ENCODE peak calls at places on chromosomes 2 and 18, in four cellular contexts. B is mesendoderm, V is T-helper 1 cell, W is cardiac fibroblast. D is an unnamed sample.

GRCh38 chr18:32891797-32892196 is 119.0 kb upstream of the KLHL14 start:
- DNase-seq in B (no peak), V (no peak), W (no peak), D (no peak)

GRCh38 chr2:240919786-240920782 is 13.9 kb downstream of the CROCC2 start:
- DNase-seq in B (no peak), V (no peak), W (no peak), D (no peak)

GRCh38 chr2:240959941-240960308 is 38.5 kb upstream of the SNED1 start:
- DNase-seq in B (no peak), V (no peak), W (no peak), D (no peak)

GRCh38 chr18:79203017-79203605 is 133.9 kb downstream of the ATP9B start:
- DNase-seq in B (no peak), V (no peak), W (peak; percentile 11), D (no peak)

GRCh38 chr2:202101049-202101579 is 28.1 kb downstream of the KIAA2012 start:
- DNase-seq in B (no peak), V (no peak), W (no peak), D (no peak)

GRCh38 chr2:96506016-96506906 is 1.1 kb upstream of the NEURL3 start:
- DNase-seq in B (no peak), V (no peak), W (no peak), D (no peak)

GRCh38 chr2:151040036-151040435 is 221.6 kb downstream of the RBM43 start:
- DNase-seq in B (no peak), V (no peak), W (peak; percentile 62), D (no peak)

GRCh38 chr2:26462511-26463251 is 15.2 kb downstream of the OTOF start:
- DNase-seq in B (peak; percentile 90), V (no peak), W (peak; percentile 77), D (peak; percentile 77)

GRCh38 chr18:32902566-32903330 is 129.9 kb upstream of the KLHL14 start:
- DNase-seq in B (no peak), V (no peak), W (no peak), D (no peak)

GRCh38 chr18:389658-390357 is 110.7 kb downstream of the COLEC12 start:
- DNase-seq in B (peak; percentile 39), V (no peak), W (no peak), D (peak; percentile 36)

GRCh38 chr2:209473930-209474419 is 50.1 kb downstream of the MAP2 start:
- DNase-seq in B (peak; percentile 54), V (no peak), W (peak; percentile 98), D (no peak)

GRCh38 chr2:17604050-17604449 is 63.6 kb downstream of the VSNL1 start:
- DNase-seq in B (peak; percentile 46), V (no peak), W (no peak), D (peak; percentile 14)